ENCODE peak calls at places on chromosomes 6 and 20, in six cellular contexts. N is SK-N-SH, Y is HepG2, Z is HL-60, R is H1, L is K562. C is an unnamed sample.

GRCh38 chr20:2283706-2284423 is 11.9 kb upstream of the TGM3 start:
- DNase-seq in N (no peak), Y (no peak), Z (no peak), R (no peak), L (no peak), C (no peak)

GRCh38 chr6:131532476-131533108 is 40.4 kb upstream of the ARG1 start:
- DNase-seq in N (no peak), Y (no peak), Z (no peak), R (no peak), L (no peak), C (peak)

GRCh38 chr6:113854531-113855499 is 2.3 kb upstream of the MARCKS start:
- DNase-seq in N (peak), Y (peak), Z (no peak), R (no peak), L (peak), C (no peak)

GRCh38 chr20:32975698-32976674 is 28.2 kb downstream of the SUN5 start:
- DNase-seq in N (no peak), Y (peak), Z (no peak), R (no peak), L (no peak), C (no peak)

GRCh38 chr6:10513544-10513943 is 7.6 kb upstream of the GCNT2 start:
- DNase-seq in N (no peak), Y (no peak), Z (no peak), R (no peak), L (no peak), C (no peak)

GRCh38 chr20:47244451-47244850 is 112.0 kb downstream of the ZMYND8 start:
- DNase-seq in N (no peak), Y (no peak), Z (peak), R (no peak), L (no peak), C (no peak)

GRCh38 chr20:16801919-16802651 is 53.9 kb downstream of the OTOR start:
- DNase-seq in N (peak), Y (peak), Z (peak), R (peak), L (peak), C (peak)

GRCh38 chr6:149015877-149016525 is 269.2 kb downstream of the UST start:
- DNase-seq in N (no peak), Y (no peak), Z (no peak), R (no peak), L (no peak), C (no peak)

GRCh38 chr6:89950879-89951391 is 56.7 kb downstream of the GJA10 start:
- DNase-seq in N (no peak), Y (no peak), Z (no peak), R (no peak), L (no peak), C (no peak)

GRCh38 chr6:138600726-138601125 is 101.4 kb upstream of the NHSL1 start:
- DNase-seq in N (no peak), Y (no peak), Z (no peak), R (no peak), L (no peak), C (no peak)

GRCh38 chr20:50141811-50142561 is 11.5 kb downstream of the PEDS1 start:
- DNase-seq in N (no peak), Y (no peak), Z (no peak), R (no peak), L (no peak), C (no peak)

GRCh38 chr6:155126727-155127439 is 131.8 kb downstream of the TIAM2 start:
- DNase-seq in N (no peak), Y (peak), Z (no peak), R (no peak), L (no peak), C (no peak)

GRCh38 chr6:61894536-61894935 is 391.5 kb downstream of the KHDRBS2 start:
- DNase-seq in N (no peak), Y (no peak), Z (no peak), R (no peak), L (no peak), C (no peak)

GRCh38 chr20:58716476-58717277 is 24.1 kb downstream of the NPEPL1 start:
- DNase-seq in N (peak), Y (peak), Z (no peak), R (no peak), L (no peak), C (no peak)

GRCh38 chr6:15677822-15678221 is 15.0 kb upstream of the DTNBP1 start:
- DNase-seq in N (no peak), Y (no peak), Z (no peak), R (no peak), L (no peak), C (no peak)

GRCh38 chr6:43738877-43739641 is 31.0 kb upstream of the VEGFA start:
- DNase-seq in N (peak), Y (no peak), Z (no peak), R (no peak), L (no peak), C (no peak)

GRCh38 chr6:130900913-130901312 is 73.7 kb downstream of the SMLR1 start:
- DNase-seq in N (no peak), Y (no peak), Z (no peak), R (no peak), L (no peak), C (no peak)

GRCh38 chr6:166780284-166780683 is 153.2 kb upstream of the RPS6KA2 start:
- DNase-seq in N (no peak), Y (no peak), Z (no peak), R (no peak), L (no peak), C (no peak)

GRCh38 chr6:140857734-140858380 is 1274.9 kb upstream of the GJE1 start:
- DNase-seq in N (no peak), Y (no peak), Z (peak), R (no peak), L (no peak), C (no peak)

GRCh38 chr20:45176526-45176925 is 1.8 kb downstream of the PI3 start:
- DNase-seq in N (no peak), Y (no peak), Z (no peak), R (no peak), L (no peak), C (no peak)

GRCh38 chr6:93418448-93419303 is 683 bp downstream of the EPHA7 start:
- DNase-seq in N (peak), Y (no peak), Z (no peak), R (no peak), L (no peak), C (no peak)

GRCh38 chr20:3847419-3847940 is 846 bp downstream of the MAVS start:
- DNase-seq in N (no peak), Y (no peak), Z (no peak), R (no peak), L (no peak), C (no peak)

GRCh38 chr6:169968541-169969270 is 217.3 kb downstream of the ERMARD start:
- DNase-seq in N (peak), Y (no peak), Z (no peak), R (no peak), L (no peak), C (no peak)

GRCh38 chr6:2952557-2953095 is 18.7 kb downstream of the SERPINB6 start:
- DNase-seq in N (peak), Y (peak), Z (peak), R (peak), L (peak), C (no peak)

GRCh38 chr6:78908621-78909020 is 41.3 kb downstream of the IRAK1BP1 start:
- DNase-seq in N (no peak), Y (no peak), Z (no peak), R (no peak), L (no peak), C (no peak)
- TF ChIP-seq GABPA in N (no peak), Y (no peak), Z (no peak), R (no peak), L (no peak), C (no peak)

DNA sequence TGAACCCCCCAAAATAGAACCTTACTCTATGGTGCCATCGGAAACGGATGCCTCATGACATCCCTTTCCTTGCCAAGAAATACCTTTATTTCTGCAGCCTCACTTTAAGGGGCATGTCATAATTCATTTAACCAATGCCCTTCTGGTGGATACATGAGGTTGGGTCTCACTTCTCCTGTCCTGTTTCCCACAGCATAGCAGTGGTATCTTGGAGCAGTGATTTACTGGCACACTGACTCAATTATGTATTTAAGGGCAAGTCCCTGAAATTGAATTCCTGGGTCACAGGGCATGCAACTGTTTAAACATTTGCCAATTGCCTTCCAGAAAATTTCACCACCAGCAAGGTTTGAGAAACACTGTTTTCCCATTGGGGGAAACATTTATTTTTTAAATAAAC is 639 bp upstream of the LBP start:
- DNase-seq in N (no peak), Y (peak), Z (no peak), R (no peak), L (no peak), C (no peak)
- TF ChIP-seq GABPA in N (no peak), Y (no peak), Z (no peak), R (no peak), L (no peak), C (no peak)

DNA sequence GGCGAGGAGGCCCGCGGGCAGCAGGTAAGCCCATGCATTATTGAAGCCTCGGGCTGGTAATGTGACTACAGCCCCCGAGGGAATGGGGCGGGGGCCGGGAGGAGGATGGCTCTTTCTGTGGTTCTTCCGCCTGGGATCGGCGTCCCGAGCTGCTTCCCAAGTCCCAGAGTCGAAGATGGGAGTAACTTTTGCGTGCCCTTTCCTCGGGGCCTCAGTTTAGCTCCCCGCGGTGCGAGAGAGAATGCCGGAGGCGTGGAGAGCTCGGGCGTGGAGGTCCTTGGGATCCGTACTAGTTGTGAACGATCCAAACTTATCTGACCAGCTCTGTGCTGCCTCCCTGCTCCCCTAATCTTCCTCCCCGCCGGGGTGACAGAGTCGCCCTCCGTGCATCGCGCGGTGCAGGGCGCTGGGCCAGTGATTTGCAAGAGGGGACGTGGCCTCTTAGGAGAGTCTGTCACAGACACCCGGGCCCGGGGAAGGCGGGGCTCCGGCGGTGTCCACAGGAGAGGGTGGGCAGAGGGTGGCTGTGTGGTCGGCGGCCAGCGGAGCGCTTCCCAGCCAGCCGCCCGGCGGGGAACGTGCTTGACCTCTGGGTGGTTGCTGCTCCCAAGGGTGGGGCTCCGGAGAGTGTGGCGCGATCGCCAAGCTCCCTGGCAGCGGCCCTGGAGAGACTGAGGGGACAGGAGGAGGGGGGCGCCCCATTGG is 815 bp downstream of the UTRN start:
- DNase-seq in N (peak), Y (peak), Z (peak), R (no peak), L (peak), C (no peak)
- TF ChIP-seq GABPA in N (no peak), Y (peak), Z (no peak), R (no peak), L (no peak), C (no peak)

GRCh38 chr20:43665466-43666176 is 1.3 kb upstream of the MYBL2 start:
- DNase-seq in N (no peak), Y (no peak), Z (no peak), R (no peak), L (no peak), C (no peak)

GRCh38 chr20:43669332-43669731 is 2.4 kb downstream of the MYBL2 start:
- DNase-seq in N (no peak), Y (no peak), Z (no peak), R (no peak), L (no peak), C (no peak)

GRCh38 chr20:43670423-43670822 is 3.5 kb downstream of the MYBL2 start:
- DNase-seq in N (no peak), Y (no peak), Z (no peak), R (no peak), L (no peak), C (no peak)

GRCh38 chr20:43666376-43667328 is at the start of gene MYBL2:
- DNase-seq in N (peak), Y (peak), Z (peak), R (peak), L (peak), C (no peak)

DNA sequence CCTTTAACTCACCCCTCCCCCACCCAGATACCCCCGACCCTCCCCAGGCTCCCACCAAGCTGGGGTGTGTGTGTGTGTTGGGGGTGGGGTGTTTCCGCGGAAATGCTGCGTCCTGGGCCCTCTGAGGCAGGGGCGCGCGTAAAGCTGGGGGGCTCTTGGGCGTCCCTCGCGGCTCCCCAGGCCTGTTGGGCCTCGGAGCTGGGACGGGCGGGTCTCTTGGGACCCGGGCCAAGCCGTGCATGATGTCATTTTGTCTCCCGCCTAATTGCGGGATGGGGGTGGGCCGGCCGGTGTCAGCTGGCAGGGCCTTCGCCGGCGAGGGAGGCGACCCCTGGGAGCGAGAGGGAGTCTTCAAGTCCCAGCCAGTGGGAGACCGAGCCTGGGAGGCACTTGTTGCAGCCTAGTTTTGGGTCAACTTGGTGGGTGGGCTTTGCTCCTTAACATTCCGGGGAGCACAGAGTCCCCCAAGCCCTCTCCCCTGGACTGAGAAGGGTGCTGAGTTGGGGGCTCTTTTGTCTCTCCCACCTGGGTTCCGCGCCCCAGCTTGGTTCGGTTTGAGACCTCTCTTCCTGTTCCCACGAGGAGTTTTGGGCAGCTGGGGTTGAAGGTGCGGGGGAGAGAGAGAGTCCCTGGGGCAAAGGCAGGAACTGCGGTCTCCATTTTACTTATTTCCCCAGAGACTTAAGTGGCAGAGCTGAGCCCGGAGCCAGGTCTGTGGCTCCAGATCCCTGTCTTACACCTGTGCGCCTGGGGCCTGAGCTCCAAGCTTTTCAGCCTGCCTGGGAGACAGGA is 623 bp downstream of the MYBL2 start:
- DNase-seq in N (peak), Y (no peak), Z (peak), R (no peak), L (peak), C (no peak)
- TF ChIP-seq GABPA in N (no peak), Y (no peak), Z (no peak), R (no peak), L (no peak), C (no peak)

DNA sequence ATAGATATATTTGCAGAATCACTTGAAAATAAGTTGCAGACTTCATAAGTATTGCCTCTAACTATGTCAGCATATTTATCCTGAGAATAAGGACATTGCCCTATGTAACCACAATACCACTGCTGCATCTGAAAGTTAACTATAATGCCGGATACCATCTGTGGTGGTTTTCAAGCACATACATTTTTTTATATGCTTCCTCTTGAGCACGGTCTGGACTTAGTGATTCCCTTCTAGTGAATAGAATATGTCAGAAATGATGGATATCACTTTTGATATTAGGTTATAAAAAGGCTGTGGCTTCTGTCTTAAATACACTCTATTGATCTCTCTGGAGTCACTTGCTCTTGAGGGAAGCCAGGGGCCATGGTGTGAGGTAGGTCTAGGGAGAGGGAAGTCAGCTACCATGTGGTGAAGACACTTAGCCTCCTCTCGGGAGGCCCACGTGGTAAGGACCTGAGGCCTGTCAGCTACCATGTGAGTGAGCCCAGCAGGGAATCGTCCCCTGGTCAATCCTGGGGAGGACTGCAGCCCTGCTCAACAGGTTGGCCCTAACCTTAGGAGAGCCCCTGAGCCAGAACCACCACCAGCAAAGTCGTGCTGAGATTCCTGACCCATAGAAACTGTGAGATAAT is 57.5 kb downstream of the CCDC170 start:
- DNase-seq in N (no peak), Y (no peak), Z (no peak), R (no peak), L (no peak), C (no peak)
- TF ChIP-seq GABPA in N (no peak), Y (no peak), Z (no peak), R (no peak), L (no peak), C (no peak)

DNA sequence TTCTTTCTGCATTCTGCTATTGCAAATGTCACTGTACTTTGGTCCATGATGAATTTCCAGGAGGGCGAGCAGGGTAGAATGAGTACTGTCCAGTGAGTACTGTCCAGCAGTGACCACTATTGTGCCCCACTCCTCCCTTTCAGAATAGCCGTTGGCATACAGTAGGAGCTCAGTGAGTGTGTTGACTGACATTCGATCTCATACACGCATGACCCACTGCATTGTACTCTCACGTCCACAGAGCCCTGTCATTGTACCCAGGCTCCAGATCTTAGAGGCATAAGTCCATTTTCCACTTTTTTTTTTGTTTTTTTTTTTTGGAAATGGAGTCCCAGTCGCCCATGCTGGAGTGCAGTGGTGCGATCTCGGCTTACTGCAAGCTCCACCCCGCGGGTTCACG is 8.2 kb downstream of the DYNLRB1 start:
- DNase-seq in N (no peak), Y (no peak), Z (no peak), R (no peak), L (no peak), C (no peak)
- TF ChIP-seq GABPA in N (no peak), Y (no peak), Z (no peak), R (no peak), L (no peak), C (no peak)

GRCh38 chr6:77136086-77136485 is 327.2 kb downstream of the HTR1B start:
- DNase-seq in N (no peak), Y (no peak), Z (no peak), R (no peak), L (no peak), C (no peak)
- TF ChIP-seq GABPA in N (no peak), Y (no peak), Z (no peak), R (no peak), L (no peak), C (no peak)

DNA sequence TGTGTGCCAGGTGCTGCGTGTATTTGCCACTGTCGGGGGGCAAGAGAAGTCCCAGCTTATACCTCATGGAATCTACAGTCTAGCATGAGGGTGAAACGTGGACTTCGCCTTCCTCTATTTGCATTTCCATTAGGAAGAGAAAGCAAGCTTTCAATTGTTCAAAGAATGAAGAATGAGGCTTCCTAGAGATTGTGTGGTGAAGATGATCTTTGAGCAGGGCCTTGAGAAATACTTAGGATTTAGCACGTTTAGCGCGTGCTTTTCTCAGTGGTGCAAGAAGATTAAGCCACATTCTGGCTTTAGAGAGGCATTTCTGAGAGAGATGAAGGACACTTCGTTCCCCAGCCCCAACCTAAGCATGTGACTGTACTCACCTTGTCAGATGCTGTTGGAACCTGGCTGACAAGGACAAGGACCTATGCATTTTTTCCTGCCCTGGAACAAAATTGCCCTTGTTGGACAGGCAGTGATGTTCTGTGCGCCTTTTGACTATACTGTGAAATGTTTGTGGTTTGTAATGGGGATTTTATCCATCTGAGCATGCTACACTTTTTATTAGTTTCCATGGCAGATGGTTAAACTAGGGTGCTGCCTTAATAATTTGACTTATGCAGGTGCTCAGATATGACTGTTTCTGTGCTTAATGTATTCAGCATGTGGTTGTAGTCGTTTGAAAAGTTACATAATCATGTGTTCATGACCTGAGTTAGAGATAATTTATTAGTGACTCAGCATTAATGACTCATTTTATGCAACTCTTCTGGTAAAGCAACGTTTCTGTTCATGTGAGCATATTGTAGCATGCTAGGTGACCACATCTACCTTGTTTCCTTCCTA is 10.7 kb downstream of the TULP4 start:
- DNase-seq in N (no peak), Y (peak), Z (peak), R (no peak), L (peak), C (peak)
- TF ChIP-seq GABPA in N (no peak), Y (peak), Z (no peak), R (no peak), L (no peak), C (no peak)

GRCh38 chr6:6471276-6471675 is 117.2 kb upstream of the LY86 start:
- DNase-seq in N (no peak), Y (no peak), Z (no peak), R (no peak), L (no peak), C (no peak)

GRCh38 chr6:6469074-6469473 is 119.4 kb upstream of the LY86 start:
- DNase-seq in N (no peak), Y (no peak), Z (peak), R (no peak), L (no peak), C (no peak)

GRCh38 chr6:6479706-6480250 is 108.7 kb upstream of the LY86 start:
- DNase-seq in N (no peak), Y (no peak), Z (no peak), R (no peak), L (no peak), C (no peak)

GRCh38 chr6:6470112-6470511 is 118.4 kb upstream of the LY86 start:
- DNase-seq in N (no peak), Y (no peak), Z (no peak), R (no peak), L (no peak), C (no peak)

GRCh38 chr6:6474170-6474920 is 114.2 kb upstream of the LY86 start:
- DNase-seq in N (no peak), Y (no peak), Z (no peak), R (no peak), L (no peak), C (no peak)
- TF ChIP-seq GABPA in N (no peak), Y (no peak), Z (no peak), R (no peak), L (no peak), C (no peak)

C was measured in GM12878.